ENCODE peak calls at places on chromosomes 2 and 18, in seven cellular contexts. V is H9, A is GM18507, Y is spleen, C is NCI-H1694 treated with DMSO at 0.1 percent for 48 hours, M is AG08395, U is left colon. D is an unnamed sample.

GRCh38 chr18:23578891-23579653 is 7.2 kb downstream of the NPC1 start:
- DNase-seq in C (no peak), V (no peak), U (no peak), Y (no peak), A (no peak), M (no peak), D (no peak)

GRCh38 chr2:234804704-234805103 is 147.1 kb upstream of the SH3BP4 start:
- DNase-seq in A (no peak), Y (no peak), V (no peak), M (no peak), C (no peak), U (no peak), D (no peak)

GRCh38 chr2:16006537-16007166 is 66.3 kb downstream of the MYCN start:
- DNase-seq in V (no peak), Y (no peak), M (no peak), C (no peak), A (no peak), U (peak), D (no peak)

GRCh38 chr18:56327171-56327885 is 311.1 kb downstream of the TXNL1 start:
- DNase-seq in A (no peak), U (no peak), C (no peak), V (no peak), M (peak), Y (no peak), D (no peak)

GRCh38 chr2:70301344-70302194 is at the start of gene FAM136A:
- DNase-seq in A (peak), C (peak), U (peak), M (peak), Y (peak), V (peak), D (peak)

GRCh38 chr2:88810017-88810416 is 118.5 kb downstream of the RPIA start:
- DNase-seq in Y (no peak), M (no peak), U (no peak), V (no peak), A (no peak), C (no peak), D (no peak)

GRCh38 chr2:175371378-175371777 is 189.9 kb upstream of the ATP5MC3 start:
- DNase-seq in A (no peak), V (no peak), C (no peak), M (no peak), U (no peak), Y (no peak), D (no peak)

GRCh38 chr2:95314964-95315611 is 17.9 kb downstream of the KCNIP3 start:
- DNase-seq in Y (peak), V (peak), A (no peak), M (peak), U (no peak), C (no peak), D (peak)

GRCh38 chr2:216665717-216666116 is 29.6 kb downstream of the IGFBP5 start:
- DNase-seq in V (peak), A (no peak), U (no peak), M (no peak), Y (no peak), C (no peak), D (no peak)

GRCh38 chr2:173544621-173545363 is 190.1 kb downstream of the CDCA7 start:
- DNase-seq in M (no peak), U (peak), C (no peak), A (no peak), V (no peak), Y (no peak), D (no peak)

GRCh38 chr2:14715600-14715999 is 83.1 kb downstream of the LRATD1 start:
- DNase-seq in V (no peak), U (no peak), M (no peak), Y (no peak), C (no peak), A (no peak), D (no peak)

GRCh38 chr18:6355789-6356589 is 58.7 kb downstream of the L3MBTL4 start:
- DNase-seq in U (no peak), M (peak), C (peak), V (no peak), Y (no peak), A (no peak), D (no peak)

GRCh38 chr2:151043484-151043883 is 218.2 kb downstream of the RBM43 start:
- DNase-seq in M (no peak), C (no peak), V (no peak), A (no peak), Y (no peak), U (no peak), D (no peak)

GRCh38 chr2:215060851-215061541 is 77.4 kb downstream of the ABCA12 start:
- DNase-seq in V (no peak), A (no peak), U (no peak), Y (no peak), C (peak), M (no peak), D (no peak)

GRCh38 chr2:221096651-221097567 is 475.2 kb downstream of the EPHA4 start:
- DNase-seq in U (no peak), Y (no peak), A (no peak), M (no peak), V (no peak), C (no peak), D (no peak)

GRCh38 chr2:226953206-226953605 is 117.4 kb downstream of the RHBDD1 start:
- DNase-seq in V (no peak), A (no peak), Y (no peak), U (no peak), M (peak), C (no peak), D (no peak)

GRCh38 chr2:127293386-127293757 is 572 bp downstream of the ERCC3 start:
- DNase-seq in C (no peak), U (no peak), V (no peak), M (peak), Y (no peak), A (no peak), D (no peak)

GRCh38 chr2:67311536-67311935 is 85.6 kb upstream of the ETAA1 start:
- DNase-seq in V (no peak), Y (no peak), U (no peak), C (no peak), M (peak), A (no peak), D (no peak)

GRCh38 chr18:22067682-22068081 is 101.7 kb upstream of the GATA6 start:
- DNase-seq in M (no peak), A (no peak), U (no peak), Y (no peak), V (no peak), C (no peak), D (no peak)

GRCh38 chr18:13566941-13567762 is 159.2 kb downstream of the FAM210A start:
- DNase-seq in U (peak), M (peak), Y (peak), C (no peak), V (no peak), A (no peak), D (peak)

GRCh38 chr18:76365561-76365960 is 129.5 kb downstream of the ZNF516 start:
- DNase-seq in V (no peak), C (no peak), U (no peak), Y (no peak), A (no peak), M (no peak), D (no peak)

GRCh38 chr2:236747426-236747825 is 177.8 kb downstream of the ACKR3 start:
- DNase-seq in M (no peak), Y (no peak), C (no peak), U (no peak), V (no peak), A (no peak), D (no peak)

GRCh38 chr2:65282492-65283053 is 54.9 kb downstream of the ACTR2 start:
- DNase-seq in M (no peak), Y (no peak), V (no peak), U (no peak), A (no peak), C (no peak), D (no peak)

GRCh38 chr2:11582526-11583202 is 48.8 kb downstream of the GREB1 start:
- DNase-seq in Y (peak), C (peak), U (no peak), A (peak), V (peak), M (peak), D (peak)

GRCh38 chr2:232321156-232321816 is 57.3 kb upstream of the ALPP start:
- DNase-seq in A (no peak), M (no peak), C (no peak), V (peak), Y (no peak), U (peak), D (no peak)

GRCh38 chr2:226117506-226118065 is 682.0 kb downstream of the IRS1 start:
- DNase-seq in C (no peak), A (no peak), V (no peak), Y (no peak), M (no peak), U (no peak), D (no peak)

GRCh38 chr2:196176142-196176738 is 4.9 kb upstream of the STK17B start:
- DNase-seq in V (no peak), U (peak), A (peak), M (no peak), C (no peak), Y (peak), D (no peak)

GRCh38 chr2:108324531-108325256 is 36.0 kb downstream of the SULT1C2 start:
- DNase-seq in Y (no peak), A (no peak), C (no peak), M (peak), U (no peak), V (no peak), D (no peak)

GRCh38 chr2:64243081-64244048 is 99.1 kb upstream of the PELI1 start:
- DNase-seq in M (no peak), C (no peak), Y (no peak), V (no peak), A (no peak), U (no peak), D (no peak)

GRCh38 chr2:170747921-170748320 is 22.3 kb upstream of the ERICH2 start:
- DNase-seq in U (no peak), M (peak), V (no peak), A (no peak), Y (no peak), C (no peak), D (no peak)

GRCh38 chr2:71067567-71068217 is 756 bp upstream of the NAGK start:
- DNase-seq in M (peak), C (no peak), A (no peak), Y (peak), U (no peak), V (no peak), D (no peak)

GRCh38 chr18:58216071-58216471 is 172.0 kb downstream of the NEDD4L start:
- DNase-seq in A (no peak), Y (no peak), V (peak), C (no peak), M (no peak), U (peak), D (no peak)

GRCh38 chr2:75221872-75222271 is 22.6 kb upstream of the TACR1 start:
- DNase-seq in Y (no peak), A (no peak), V (no peak), C (no peak), U (no peak), M (peak), D (no peak)

GRCh38 chr2:37766087-37766486 is 94.6 kb upstream of the CDC42EP3 start:
- DNase-seq in A (no peak), Y (no peak), U (no peak), V (no peak), C (no peak), M (no peak), D (no peak)

GRCh38 chr18:58205780-58206160 is 161.7 kb downstream of the NEDD4L start:
- DNase-seq in Y (no peak), C (no peak), U (no peak), A (no peak), M (no peak), V (no peak), D (no peak)

GRCh38 chr18:63889641-63890040 is 2.1 kb downstream of the SERPINB2 start:
- DNase-seq in M (no peak), A (no peak), V (no peak), Y (no peak), C (no peak), U (no peak), D (no peak)

GRCh38 chr2:150274108-150274507 is 213.4 kb downstream of the RND3 start:
- DNase-seq in U (no peak), Y (no peak), M (peak), C (no peak), A (no peak), V (no peak), D (no peak)

GRCh38 chr2:112542974-112543760 is 902 bp downstream of the POLR1B start:
- DNase-seq in M (peak), C (no peak), A (no peak), U (no peak), V (no peak), Y (no peak), D (no peak)

GRCh38 chr18:78021196-78021595 is 771.5 kb downstream of the GALR1 start:
- DNase-seq in C (no peak), V (no peak), M (no peak), U (no peak), A (no peak), Y (no peak), D (no peak)

D was measured in GM12891.